ENCODE peak calls at places on chromosomes 3 and 15, in four cellular contexts. Y, Z, X and L are unnamed samples.

GRCh38 chr15:74514039-74514438 is 27.0 kb upstream of the ARID3B start:
- DNase-seq in Y (no peak), X (no peak), Z (no peak), L (no peak)

GRCh38 chr15:85499498-85499897 is 119.1 kb downstream of the AKAP13 start:
- DNase-seq in Z (no peak), X (peak), Y (no peak), L (peak)

GRCh38 chr3:58011580-58011979 is 3.4 kb downstream of the FLNB start:
- DNase-seq in Z (no peak), X (no peak), Y (no peak), L (no peak)

GRCh38 chr3:52289747-52290595 is 2.3 kb downstream of the GLYCTK start:
- DNase-seq in X (no peak), Y (no peak), Z (no peak), L (no peak)

GRCh38 chr3:56799251-56799882 is 2.4 kb downstream of the ARHGEF3 start:
- DNase-seq in Z (peak), X (peak), Y (no peak), L (peak)

GRCh38 chr3:46468758-46469600 is 4.3 kb upstream of the LTF start:
- DNase-seq in Y (no peak), X (no peak), Z (no peak), L (no peak)

GRCh38 chr3:143839980-143840379 is 8.3 kb downstream of the SLC9A9 start:
- DNase-seq in X (no peak), Z (no peak), Y (no peak), L (no peak)

GRCh38 chr3:120039642-120040610 is 54.3 kb downstream of the GSK3B start:
- DNase-seq in X (no peak), Y (no peak), Z (peak), L (no peak)

GRCh38 chr3:44612678-44613077 is 12.2 kb upstream of the ZNF197 start:
- DNase-seq in Y (no peak), Z (peak), X (no peak), L (no peak)

GRCh38 chr3:170346481-170347125 is 10.9 kb upstream of the SKIL start:
- DNase-seq in X (no peak), Z (no peak), Y (no peak), L (no peak)

GRCh38 chr3:183958226-183958625 is 59.5 kb downstream of the ABCC5 start:
- DNase-seq in X (no peak), Z (no peak), Y (no peak), L (no peak)

GRCh38 chr3:119240582-119241434 is at the start of gene B4GALT4:
- DNase-seq in X (peak), Z (peak), Y (peak), L (peak)

GRCh38 chr3:140753865-140754754 is 76.2 kb downstream of the TRIM42 start:
- DNase-seq in Y (no peak), Z (no peak), X (no peak), L (peak)

GRCh38 chr15:67048281-67049279 is 16.8 kb upstream of the SMAD3 start:
- DNase-seq in Z (no peak), X (no peak), Y (no peak), L (no peak)

GRCh38 chr3:6242104-6242503 is 618.8 kb upstream of the GRM7 start:
- DNase-seq in Y (no peak), X (no peak), Z (no peak), L (no peak)

GRCh38 chr15:60551147-60551780 is 72.3 kb upstream of the ICE2 start:
- DNase-seq in Z (no peak), X (no peak), Y (no peak), L (no peak)

GRCh38 chr3:113844622-113845222 is 6.1 kb downstream of the GRAMD1C start:
- DNase-seq in Z (peak), X (peak), Y (peak), L (peak)

GRCh38 chr15:100781061-100781960 is 98.3 kb upstream of the ALDH1A3 start:
- DNase-seq in X (no peak), Y (no peak), Z (no peak), L (no peak)

GRCh38 chr3:155262295-155262694 is 31.2 kb downstream of the STRIT1 start:
- DNase-seq in Z (no peak), Y (no peak), X (no peak), L (no peak)

GRCh38 chr15:63864186-63864585 is 30.4 kb upstream of the HERC1 start:
- DNase-seq in Y (no peak), X (no peak), Z (no peak), L (no peak)

GRCh38 chr3:57184516-57184915 is 15.3 kb downstream of the HESX1 start:
- DNase-seq in Y (no peak), Z (no peak), X (no peak), L (no peak)

GRCh38 chr15:83871808-83872559 is 218.1 kb downstream of the ADAMTSL3 start:
- DNase-seq in X (no peak), Y (peak), Z (no peak), L (no peak)

GRCh38 chr3:152374260-152374990 is 105.7 kb downstream of the MBNL1 start:
- DNase-seq in Z (no peak), X (no peak), Y (no peak), L (no peak)